ENCODE peak calls at places on chromosomes 11 and 22, in eight cellular contexts. F, D, W, K, E, R, H and N are unnamed samples.

GRCh38 chr22:37242395-37242918 is 1.6 kb downstream of the RAC2 start:
- DNase-seq in F (no peak), D (peak; percentile 48), W (peak; percentile 60), K (peak; percentile 90), E (peak; percentile 89), R (no peak), H (peak; percentile 51), N (no peak)

GRCh38 chr22:49151256-49152131 is 676.2 kb downstream of the BRD1 start:
- DNase-seq in F (no peak), D (no peak), W (peak; percentile 55), K (no peak), E (no peak), R (no peak), H (no peak), N (no peak)

GRCh38 chr11:76978239-76978638 is 56.0 kb upstream of the B3GNT6 start:
- DNase-seq in F (no peak), D (no peak), W (no peak), K (no peak), E (no peak), R (no peak), H (no peak), N (no peak)

GRCh38 chr11:2931416-2931746 is 2.2 kb upstream of the PHLDA2 start:
- DNase-seq in F (no peak), D (no peak), W (peak; percentile 28), K (no peak), E (no peak), R (no peak), H (no peak), N (no peak)

GRCh38 chr11:123577081-123577598 is 77.3 kb downstream of the SCN3B start:
- DNase-seq in F (peak; percentile 77), D (peak; percentile 81), W (peak; percentile 91), K (peak; percentile 56), E (peak; percentile 37), R (peak; percentile 15), H (peak; percentile 77), N (peak; percentile 86)

GRCh38 chr11:94583213-94583884 is 16.2 kb downstream of the PIWIL4 start:
- DNase-seq in F (no peak), D (no peak), W (no peak), K (no peak), E (no peak), R (no peak), H (no peak), N (no peak)

GRCh38 chr11:132644511-132644910 is 887.8 kb downstream of the OPCML start:
- DNase-seq in F (no peak), D (no peak), W (peak; percentile 10), K (no peak), E (no peak), R (no peak), H (no peak), N (no peak)

GRCh38 chr11:44957051-44957515 is 6.4 kb upstream of the TP53I11 start:
- DNase-seq in F (peak; percentile 67), D (no peak), W (no peak), K (no peak), E (no peak), R (no peak), H (no peak), N (peak; percentile 70)

GRCh38 chr11:134939905-134940304 is 527.9 kb upstream of the B3GAT1 start:
- DNase-seq in F (peak; percentile 42), D (no peak), W (peak; percentile 75), K (no peak), E (no peak), R (no peak), H (no peak), N (no peak)

GRCh38 chr11:118211006-118211405 is 13.8 kb downstream of the JAML start:
- DNase-seq in F (peak; percentile 82), D (peak; percentile 83), W (no peak), K (no peak), E (no peak), R (no peak), H (no peak), N (peak; percentile 77)

GRCh38 chr22:49954991-49955580 is 5.5 kb upstream of the PIM3 start:
- DNase-seq in F (no peak), D (no peak), W (no peak), K (no peak), E (no peak), R (no peak), H (no peak), N (no peak)

GRCh38 chr11:88352139-88352538 is 14.6 kb upstream of the CTSC start:
- DNase-seq in F (no peak), D (peak; percentile 43), W (no peak), K (no peak), E (no peak), R (no peak), H (peak; percentile 59), N (no peak)

GRCh38 chr22:38792833-38793232 is 1.1 kb downstream of the DNAL4 start:
- DNase-seq in F (no peak), D (peak; percentile 59), W (no peak), K (no peak), E (no peak), R (no peak), H (peak; percentile 53), N (no peak)

GRCh38 chr11:119618208-119618909 is 110.6 kb downstream of the NECTIN1 start:
- DNase-seq in F (peak; percentile 46), D (no peak), W (no peak), K (no peak), E (no peak), R (no peak), H (no peak), N (no peak)

GRCh38 chr22:35056486-35056885 is 9.5 kb upstream of the ISX start:
- DNase-seq in F (no peak), D (no peak), W (no peak), K (no peak), E (no peak), R (no peak), H (no peak), N (no peak)

GRCh38 chr11:119359365-119360229 is 13.1 kb upstream of the MFRP start:
- DNase-seq in F (no peak), D (no peak), W (no peak), K (no peak), E (peak; percentile 61), R (no peak), H (peak; percentile 49), N (no peak)

GRCh38 chr11:103170865-103171264 is 61.6 kb downstream of the DYNC2H1 start:
- DNase-seq in F (no peak), D (peak; percentile 64), W (no peak), K (no peak), E (no peak), R (no peak), H (no peak), N (no peak)

GRCh38 chr22:32799516-32799915 is 2.0 kb upstream of the TIMP3 start:
- DNase-seq in F (no peak), D (no peak), W (no peak), K (no peak), E (no peak), R (no peak), H (no peak), N (no peak)
- TF ChIP-seq EZH2phosphoT487 in F (no peak), D (no peak), W (no peak), K (no peak), E (no peak), R (no peak), H (no peak), N (no peak)

DNA sequence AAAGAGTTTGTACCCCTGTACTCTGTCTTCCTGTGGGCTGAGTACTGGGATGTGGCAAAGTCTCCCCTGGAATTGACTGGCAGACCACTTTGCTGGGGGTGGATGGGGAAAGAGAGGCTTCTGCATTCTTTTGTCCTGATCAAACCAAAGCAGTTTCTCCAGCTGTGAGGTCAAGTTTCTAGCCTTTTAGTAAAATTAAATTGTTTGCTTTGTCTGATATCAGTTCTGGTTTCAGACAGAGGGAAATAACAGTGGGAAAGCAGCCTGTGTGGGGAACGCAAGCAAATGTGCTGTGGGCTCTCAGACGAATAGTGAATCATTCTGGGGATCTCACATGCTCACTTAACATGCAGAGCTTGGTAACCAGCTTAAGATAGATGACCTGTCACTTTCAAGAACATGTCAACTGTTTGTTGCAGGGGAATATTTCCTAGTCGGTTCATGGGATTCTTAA is 151.6 kb downstream of the FAT3 start:
- DNase-seq in F (no peak), D (peak; percentile 22), W (no peak), K (no peak), E (no peak), R (no peak), H (no peak), N (peak; percentile 27)
- TF ChIP-seq EZH2phosphoT487 in F (no peak), D (no peak), W (no peak), K (no peak), E (no peak), R (no peak), H (no peak), N (no peak)

GRCh38 chr11:65227879-65228278 is 33.9 kb upstream of the POLA2 start:
- DNase-seq in F (no peak), D (no peak), W (no peak), K (no peak), E (no peak), R (no peak), H (no peak), N (no peak)
- TF ChIP-seq EZH2phosphoT487 in F (no peak), D (no peak), W (no peak), K (no peak), E (no peak), R (no peak), H (no peak), N (no peak)

GRCh38 chr11:1718326-1718725 is 21.3 kb downstream of the KRTAP5-6 start:
- DNase-seq in F (no peak), D (no peak), W (no peak), K (no peak), E (no peak), R (no peak), H (no peak), N (no peak)

GRCh38 chr11:1717745-1718144 is 20.8 kb downstream of the KRTAP5-6 start:
- DNase-seq in F (no peak), D (no peak), W (no peak), K (no peak), E (no peak), R (no peak), H (no peak), N (no peak)

GRCh38 chr11:1719781-1720180 is 22.8 kb downstream of the KRTAP5-6 start:
- DNase-seq in F (no peak), D (no peak), W (no peak), K (no peak), E (no peak), R (no peak), H (no peak), N (no peak)

DNA sequence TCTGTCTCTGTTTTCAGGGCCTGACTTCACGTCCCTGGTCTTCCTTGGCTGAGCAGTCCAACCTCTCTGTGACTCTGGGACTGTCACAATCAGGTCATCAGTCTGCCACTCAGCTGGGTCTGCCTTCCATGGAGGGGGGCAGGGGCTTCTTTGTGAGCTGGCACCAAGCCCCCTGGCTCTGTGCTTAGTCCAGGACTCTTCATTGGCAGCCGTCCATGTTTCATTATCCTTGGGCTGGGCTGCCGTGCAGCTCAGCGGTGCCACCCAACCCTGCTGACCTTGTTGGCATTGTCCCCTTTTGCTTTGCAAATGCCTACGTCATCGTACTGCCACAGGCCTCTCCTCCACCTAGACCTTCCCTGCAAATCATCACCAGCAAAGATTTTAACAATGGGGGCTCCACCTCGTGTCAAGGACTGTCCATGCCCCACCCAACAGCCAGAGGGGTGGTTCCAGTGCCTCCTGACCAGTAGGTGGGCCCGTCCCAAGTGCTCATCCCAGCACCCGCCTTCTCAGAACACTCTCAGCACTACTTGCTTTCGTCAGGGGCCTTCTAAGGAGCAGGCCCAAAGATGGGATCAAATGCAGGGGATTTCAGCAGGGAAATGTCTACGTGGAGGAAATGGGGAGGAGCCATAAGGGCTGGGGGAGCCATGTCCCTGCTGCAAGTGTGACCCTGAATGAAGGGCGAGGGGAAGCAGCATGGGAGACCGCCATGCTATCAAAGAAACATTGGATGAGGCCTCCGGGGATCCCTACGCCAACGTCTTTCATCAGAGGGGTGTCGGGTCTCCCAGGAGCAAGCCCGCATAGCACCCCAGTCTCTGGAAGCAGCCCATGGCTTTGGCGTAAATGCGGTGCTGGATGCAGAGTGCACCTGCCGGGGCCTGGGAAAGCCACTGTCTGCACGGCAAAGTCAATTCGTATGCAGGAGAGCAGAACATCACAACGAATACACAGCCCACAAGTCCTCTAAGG is 18.2 kb downstream of the KRTAP5-6 start:
- DNase-seq in F (no peak), D (no peak), W (no peak), K (no peak), E (no peak), R (no peak), H (no peak), N (no peak)
- TF ChIP-seq EZH2phosphoT487 in F (no peak), D (no peak), W (no peak), K (no peak), E (no peak), R (no peak), H (no peak), N (no peak)